ENCODE peak calls at places on chromosomes 13 and 19, in seven cellular contexts. G is H54, V is Calu3, T is GDM1, H is dermis blood vessel endothelial cell, O is CD14-positive monocyte, U is mesendoderm. P is an unnamed sample.

GRCh38 chr19:49890349-49891311 is 6.1 kb downstream of the IL4I1 start:
- DNase-seq in G (no peak), V (no peak), T (no peak), H (no peak), O (no peak), U (no peak), P (peak)

GRCh38 chr13:33487575-33488243 is 202.2 kb upstream of the STARD13 start:
- DNase-seq in G (no peak), V (peak), T (peak), H (peak), O (no peak), U (peak), P (peak)

GRCh38 chr13:93344048-93344447 is 117.4 kb downstream of the GPC6 start:
- DNase-seq in G (no peak), V (no peak), T (no peak), H (no peak), O (no peak), U (peak), P (no peak)

GRCh38 chr13:57739089-57739488 is 107.5 kb downstream of the PCDH17 start:
- DNase-seq in G (no peak), V (no peak), T (no peak), H (no peak), O (no peak), U (peak), P (no peak)

GRCh38 chr19:17109962-17110598 is 34.5 kb downstream of the MYO9B start:
- DNase-seq in G (no peak), V (no peak), T (peak), H (no peak), O (peak), U (no peak), P (peak)

GRCh38 chr13:52845766-52846566 is 2.5 kb downstream of the PCDH8 start:
- DNase-seq in G (no peak), V (no peak), T (no peak), H (peak), O (no peak), U (peak), P (peak)

GRCh38 chr19:40592170-40592569 is 9.0 kb upstream of the LTBP4 start:
- DNase-seq in G (no peak), V (peak), T (no peak), H (peak), O (no peak), U (peak), P (no peak)

GRCh38 chr13:60514891-60515290 is 117.9 kb downstream of the TDRD3 start:
- DNase-seq in G (no peak), V (no peak), T (no peak), H (no peak), O (no peak), U (no peak), P (no peak)

GRCh38 chr19:47587295-47587694 is 14.3 kb upstream of the ZNF541 start:
- DNase-seq in G (no peak), V (no peak), T (no peak), H (peak), O (no peak), U (peak), P (no peak)

GRCh38 chr19:3506384-3507340 is 551 bp downstream of the FZR1 start:
- DNase-seq in G (peak), V (no peak), T (no peak), H (peak), O (no peak), U (no peak), P (peak)

GRCh38 chr13:106521101-106521799 is 14.2 kb downstream of the EFNB2 start:
- DNase-seq in G (no peak), V (no peak), T (no peak), H (no peak), O (no peak), U (no peak), P (no peak)

GRCh38 chr13:105196052-105196451 is 1339.4 kb downstream of the EFNB2 start:
- DNase-seq in G (peak), V (no peak), T (no peak), H (peak), O (no peak), U (peak), P (no peak)

GRCh38 chr19:4985551-4985991 is 16.7 kb downstream of the KDM4B start:
- DNase-seq in G (no peak), V (no peak), T (no peak), H (no peak), O (no peak), U (no peak), P (no peak)

GRCh38 chr13:93522486-93522885 is 295.9 kb downstream of the GPC6 start:
- DNase-seq in G (no peak), V (no peak), T (no peak), H (no peak), O (no peak), U (peak), P (no peak)

GRCh38 chr13:57624565-57625435 is 6.7 kb upstream of the PCDH17 start:
- DNase-seq in G (peak), V (peak), T (no peak), H (peak), O (no peak), U (peak), P (peak)

GRCh38 chr19:58439576-58440554 is at the start of gene ZNF132:
- DNase-seq in G (no peak), V (no peak), T (no peak), H (peak), O (peak), U (peak), P (peak)

GRCh38 chr13:51858433-51859247 is 3.1 kb upstream of the CCDC70 start:
- DNase-seq in G (no peak), V (no peak), T (no peak), H (no peak), O (no peak), U (no peak), P (no peak)

GRCh38 chr13:50408068-50408467 is 392.8 kb downstream of the KCNRG start:
- DNase-seq in G (no peak), V (no peak), T (no peak), H (no peak), O (no peak), U (no peak), P (no peak)

GRCh38 chr13:47277774-47278173 is 380.9 kb upstream of the HTR2A start:
- DNase-seq in G (no peak), V (no peak), T (no peak), H (no peak), O (no peak), U (no peak), P (no peak)

GRCh38 chr19:3096267-3096901 is 2.2 kb downstream of the GNA11 start:
- DNase-seq in G (no peak), V (no peak), T (no peak), H (no peak), O (no peak), U (no peak), P (no peak)